ENCODE peak calls at places on chromosomes 4 and X, in five cellular contexts. E is coronary artery, S is EH, I is IMR-90, C is cardiac fibroblast. U is an unnamed sample.
A peak's percentile ranks its signal among the peaks of the same experiment; 100 is the strongest.

GRCh38 chr4:13851541-13851940 is 224.0 kb upstream of the BOD1L1 start:
- DNase-seq in E (no peak), S (no peak), I (no peak), C (no peak), U (no peak)

GRCh38 chr4:80268936-80269335 is 2.5 kb downstream of the FGF5 start:
- DNase-seq in E (no peak), S (peak; percentile 37), I (no peak), C (no peak), U (no peak)

GRCh38 chrX:31227250-31227649 is 155.4 kb upstream of the FTHL17 start:
- DNase-seq in E (no peak), S (peak; percentile 90), I (peak; percentile 76), C (peak; percentile 43), U (peak; percentile 52)

GRCh38 chr4:182231080-182231479 is 12.1 kb upstream of the TENM3 start:
- DNase-seq in E (no peak), S (peak; percentile 88), I (peak; percentile 53), C (no peak), U (peak; percentile 54)

GRCh38 chr4:19880205-19880604 is 371.5 kb upstream of the SLIT2 start:
- DNase-seq in E (no peak), S (peak; percentile 57), I (peak; percentile 12), C (peak; percentile 28), U (no peak)

GRCh38 chrX:133191739-133192039 is 26.5 kb downstream of the TFDP3 start:
- DNase-seq in E (no peak), S (no peak), I (no peak), C (no peak), U (no peak)

GRCh38 chr4:14092741-14093140 is 465.2 kb upstream of the BOD1L1 start:
- DNase-seq in E (no peak), S (peak; percentile 47), I (no peak), C (no peak), U (no peak)

GRCh38 chrX:68043713-68044438 is 389.4 kb downstream of the OPHN1 start:
- DNase-seq in E (no peak), S (no peak), I (no peak), C (no peak), U (no peak)

GRCh38 chrX:115679460-115679859 is 118.5 kb downstream of the PLS3 start:
- DNase-seq in E (no peak), S (peak; percentile 47), I (peak; percentile 39), C (peak; percentile 46), U (peak; percentile 46)

GRCh38 chr4:8350841-8351461 is 81.4 kb downstream of the HTRA3 start:
- DNase-seq in E (no peak), S (no peak), I (no peak), C (no peak), U (no peak)

GRCh38 chrX:109475174-109475891 is 6.6 kb downstream of the GUCY2F start:
- DNase-seq in E (no peak), S (peak; percentile 38), I (peak; percentile 34), C (peak; percentile 57), U (peak; percentile 44)

GRCh38 chrX:19334945-19335626 is 8.6 kb upstream of the PDHA1 start:
- DNase-seq in E (no peak), S (peak; percentile 13), I (peak; percentile 19), C (peak; percentile 49), U (peak; percentile 50)

GRCh38 chrX:130539721-130540321 is 138.0 kb downstream of the RBMX2 start:
- DNase-seq in E (no peak), S (peak; percentile 50), I (peak; percentile 45), C (peak; percentile 65), U (peak; percentile 57)

GRCh38 chr4:78720994-78721677 is 55.0 kb upstream of the BMP2K start:
- DNase-seq in E (no peak), S (no peak), I (no peak), C (no peak), U (no peak)

GRCh38 chrX:134847133-134847532 is 143.7 kb upstream of the SMIM10 start:
- DNase-seq in E (no peak), S (no peak), I (no peak), C (no peak), U (no peak)

GRCh38 chrX:124507276-124507675 is 160.9 kb downstream of the SH2D1A start:
- DNase-seq in E (no peak), S (no peak), I (no peak), C (no peak), U (peak; percentile 11)